ENCODE peak calls at places on chromosomes 16 and 17, in eight cellular contexts. J is heart left ventricle; Y is right lobe of liver; Z is mesendoderm; P is dorsolateral prefrontal cortex; C is AG10803; N is effector memory CD4-positive, alpha-beta T cell; U is fibroblast of pulmonary artery. E is an unnamed sample.

GRCh38 chr16:89067677-89068076 is 26.0 kb upstream of the ACSF3 start:
- DNase-seq in J (no peak), Y (no peak), Z (no peak), P (no peak), C (no peak), N (no peak), U (no peak), E (no peak)

GRCh38 chr17:33949100-33949499 is 306.0 kb upstream of the CCL2 start:
- DNase-seq in J (no peak), Y (no peak), Z (peak), P (no peak), C (peak), N (no peak), U (no peak), E (no peak)

GRCh38 chr17:77327181-77327565 is 186.4 kb downstream of the SEC14L1 start:
- DNase-seq in J (no peak), Y (no peak), Z (no peak), P (no peak), C (no peak), N (no peak), U (no peak), E (no peak)

GRCh38 chr16:20789130-20789529 is 17.1 kb downstream of the ERI2 start:
- DNase-seq in J (no peak), Y (no peak), Z (no peak), P (no peak), C (no peak), N (no peak), U (no peak), E (no peak)

GRCh38 chr16:85246973-85247372 is 134.7 kb upstream of the CIBAR2 start:
- DNase-seq in J (no peak), Y (no peak), Z (no peak), P (no peak), C (no peak), N (no peak), U (no peak), E (no peak)

GRCh38 chr17:12618557-12618956 is 47.1 kb upstream of the MYOCD start:
- DNase-seq in J (no peak), Y (no peak), Z (no peak), P (no peak), C (peak), N (no peak), U (peak), E (peak)

GRCh38 chr17:46765491-46765890 is 53.0 kb downstream of the WNT3 start:
- DNase-seq in J (no peak), Y (no peak), Z (no peak), P (no peak), C (no peak), N (no peak), U (no peak), E (no peak)

GRCh38 chr16:13231365-13231764 is 330.0 kb downstream of the SHISA9 start:
- DNase-seq in J (no peak), Y (no peak), Z (peak), P (no peak), C (no peak), N (no peak), U (no peak), E (no peak)

GRCh38 chr17:38591759-38592241 is 14.0 kb downstream of the SRCIN1 start:
- DNase-seq in J (no peak), Y (no peak), Z (no peak), P (no peak), C (peak), N (no peak), U (peak), E (no peak)

GRCh38 chr17:68587026-68587425 is 14.1 kb downstream of the FAM20A start:
- DNase-seq in J (no peak), Y (peak), Z (no peak), P (no peak), C (no peak), N (no peak), U (no peak), E (no peak)

GRCh38 chr17:75853410-75853809 is 1.7 kb downstream of the WBP2 start:
- DNase-seq in J (no peak), Y (no peak), Z (peak), P (no peak), C (peak), N (no peak), U (peak), E (peak)

DNA sequence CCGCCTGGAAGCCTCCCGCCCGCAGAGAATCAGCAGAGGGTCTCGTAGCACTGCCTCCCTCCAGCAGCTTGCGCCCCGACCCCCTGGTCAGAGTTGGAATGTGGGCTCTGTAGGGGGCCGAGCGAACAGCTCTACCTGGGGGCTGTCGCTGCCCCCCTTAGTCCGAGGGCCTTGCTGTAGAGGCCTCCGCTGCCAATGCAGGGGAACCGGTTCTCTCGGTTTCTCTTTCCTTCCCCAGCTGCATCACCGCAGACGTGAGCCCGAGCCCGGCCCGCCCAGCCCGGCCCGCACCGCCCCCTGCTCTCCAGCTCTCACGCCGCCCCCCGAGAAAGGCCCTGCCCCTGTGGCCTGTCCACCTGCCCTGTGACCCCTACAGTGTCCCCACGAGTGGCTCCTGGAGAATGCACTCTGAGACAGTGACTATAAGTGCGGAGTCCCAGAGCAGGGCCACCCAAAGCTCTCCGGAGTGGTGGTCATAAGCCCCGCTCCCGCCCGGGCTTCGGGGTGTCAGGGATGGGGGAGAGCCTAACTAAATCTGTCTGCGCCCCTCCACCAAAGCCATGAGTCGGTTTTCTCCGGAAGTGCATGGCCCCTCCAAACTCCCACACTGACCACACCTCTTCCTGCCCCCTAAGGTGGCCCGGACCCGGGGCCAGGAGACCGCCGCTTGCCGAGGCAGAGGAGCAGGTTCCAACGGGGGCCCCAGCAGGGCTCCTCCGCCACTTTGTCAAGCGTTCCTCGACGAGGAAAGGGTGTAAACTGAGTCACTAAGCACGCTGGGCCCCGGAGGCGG is 1.7 kb downstream of the ARHGAP27 start:
- DNase-seq in J (no peak), Y (no peak), Z (peak), P (no peak), C (no peak), N (no peak), U (no peak), E (no peak)
- H3K4me3 ChIP-seq in J (peak), Y (peak), Z (peak), P (peak), C (peak), N (peak), U (peak), E (peak)

DNA sequence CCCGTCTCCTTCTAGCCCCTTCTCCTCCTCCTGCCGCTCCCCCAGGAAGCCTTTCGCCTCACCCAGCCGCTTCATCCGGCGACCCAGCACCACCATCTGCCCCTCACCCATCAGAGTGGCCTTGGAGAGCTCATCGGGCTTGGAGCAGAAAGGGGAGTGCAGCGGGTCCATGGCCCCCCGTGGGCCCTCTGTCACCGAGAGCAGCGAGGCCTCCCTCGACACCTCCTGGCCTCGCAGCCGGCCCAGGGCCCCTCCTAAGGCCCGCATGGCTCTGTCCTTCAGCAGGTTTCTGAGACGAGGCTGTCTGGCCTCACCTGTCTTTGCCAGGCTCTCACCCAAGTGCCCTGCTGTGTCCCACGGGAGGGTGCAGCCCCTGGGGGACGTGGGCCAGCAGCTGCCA is 87.9 kb downstream of the RGS9 start:
- DNase-seq in J (no peak), Y (no peak), Z (no peak), P (no peak), C (no peak), N (no peak), U (no peak), E (no peak)
- H3K4me3 ChIP-seq in J (no peak), Y (no peak), Z (no peak), P (no peak), C (no peak), N (no peak), U (no peak), E (no peak)

DNA sequence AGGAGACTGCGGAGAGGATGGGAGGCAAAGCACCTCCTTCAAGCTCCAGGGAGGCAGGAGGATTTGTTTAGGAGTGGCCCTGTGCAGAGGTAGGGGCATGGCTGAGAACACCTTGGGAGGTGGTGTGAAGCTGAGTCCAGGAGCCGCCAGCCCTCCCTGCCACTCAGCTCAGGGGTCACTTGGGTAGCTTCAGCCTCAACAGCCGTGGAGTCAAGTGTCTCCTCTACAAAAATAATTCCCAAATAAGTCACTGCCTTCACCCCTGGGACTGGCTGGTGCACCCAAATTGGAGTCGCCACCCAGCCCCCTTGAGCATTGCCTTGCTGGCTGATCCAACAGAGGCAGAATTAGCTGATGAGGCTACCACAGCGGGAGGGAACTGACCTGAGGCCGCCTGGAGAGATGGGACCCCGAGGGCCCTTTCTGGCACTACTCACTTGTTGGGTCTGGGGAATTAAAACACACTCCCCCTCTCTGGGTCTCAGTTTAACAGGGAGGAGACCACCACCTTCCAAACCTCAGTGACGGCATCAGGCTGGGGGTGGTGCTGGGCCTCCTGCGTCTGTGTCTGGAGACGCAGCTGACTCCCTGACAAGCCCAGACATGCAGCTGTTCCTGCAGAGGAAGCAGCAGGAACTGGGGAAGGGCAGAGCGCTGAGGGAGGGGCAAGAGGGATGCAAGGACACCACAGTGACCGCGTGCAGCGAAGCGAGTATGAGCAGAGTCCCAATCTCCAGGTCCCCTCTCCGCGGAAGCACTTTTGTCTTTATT is 87.9 kb upstream of the TOB1 start:
- DNase-seq in J (peak), Y (no peak), Z (peak), P (no peak), C (peak), N (no peak), U (peak), E (peak)
- H3K4me3 ChIP-seq in J (no peak), Y (no peak), Z (no peak), P (no peak), C (no peak), N (no peak), U (no peak), E (no peak)

DNA sequence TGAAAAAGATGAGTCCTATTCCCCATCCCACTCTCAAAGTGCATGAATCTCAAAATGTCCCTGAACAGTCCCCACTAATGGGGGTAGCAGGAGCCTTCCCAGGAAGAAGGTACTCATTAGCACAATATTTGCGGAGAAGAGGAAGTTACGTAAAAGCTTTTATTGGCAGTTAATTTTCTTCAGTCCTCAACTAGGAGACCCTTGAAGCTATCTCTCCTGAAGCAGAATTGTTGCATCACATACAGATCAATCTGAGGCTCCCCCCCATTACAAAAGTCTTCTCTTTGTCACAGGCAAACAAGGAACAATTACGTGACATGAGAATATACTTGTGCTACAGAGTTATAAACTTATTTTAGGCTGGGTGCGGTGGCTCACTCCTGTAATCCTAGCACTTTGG is 14.2 kb downstream of the SLFN12L start:
- DNase-seq in J (no peak), Y (no peak), Z (no peak), P (no peak), C (no peak), N (no peak), U (no peak), E (no peak)
- H3K4me3 ChIP-seq in J (no peak), Y (no peak), Z (no peak), P (no peak), C (no peak), N (no peak), U (no peak), E (no peak)

DNA sequence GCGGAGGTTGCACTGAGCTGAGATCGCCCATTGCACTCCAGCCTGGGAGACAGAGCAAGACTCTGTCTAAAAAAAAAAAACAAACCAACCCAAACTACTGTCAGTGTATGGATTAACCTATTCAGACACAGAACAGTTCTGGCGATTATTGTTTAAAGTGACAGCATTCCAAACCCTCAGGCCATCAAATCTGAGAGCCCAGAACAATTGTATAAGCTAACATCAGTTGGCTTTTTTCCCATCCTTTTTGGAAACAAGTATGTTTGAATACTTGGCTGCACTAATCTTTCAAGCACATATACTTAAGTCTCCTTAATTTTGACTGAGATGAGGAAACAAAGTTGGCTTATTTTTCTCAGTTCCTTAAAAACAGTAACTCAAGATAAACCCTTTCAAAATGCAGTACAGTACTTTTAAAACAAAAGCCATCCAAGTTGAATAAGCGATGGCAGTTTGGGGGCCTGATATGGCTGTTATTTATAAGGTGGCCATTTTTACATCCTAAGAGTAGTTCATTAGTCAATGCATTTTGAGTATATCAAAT is 1.4 kb downstream of the ZSWIM7 start:
- DNase-seq in J (no peak), Y (no peak), Z (no peak), P (no peak), C (no peak), N (no peak), U (no peak), E (no peak)
- H3K4me3 ChIP-seq in J (no peak), Y (peak), Z (no peak), P (peak), C (no peak), N (no peak), U (peak), E (peak)

E was measured in foreskin fibroblast.